ENCODE peak calls at places on chromosomes 16 and 17, in nine cellular contexts. Q is right lobe of liver, R is endothelial cell of umbilical vein, C is Peyer's patch, W is PC-9, I is BJ, D is cardiac muscle cell, A is psoas muscle, O is tibial nerve. H is an unnamed sample.
A peak's percentile ranks its signal among the peaks of the same experiment; 100 is the strongest.

GRCh38 chr16:51144203-51144602 is 6.9 kb downstream of the SALL1 start:
- DNase-seq in Q (no peak), R (no peak), C (no peak), W (no peak), I (no peak), D (no peak), A (no peak), O (no peak), H (no peak)

GRCh38 chr17:72421128-72422092 is 300.6 kb downstream of the SOX9 start:
- DNase-seq in Q (no peak), R (peak; percentile 80), C (peak; percentile 89), W (peak; percentile 90), I (peak; percentile 89), D (no peak), A (peak; percentile 57), O (no peak), H (no peak)

GRCh38 chr17:79188048-79188447 is 113.4 kb downstream of the ENGASE start:
- DNase-seq in Q (no peak), R (no peak), C (no peak), W (peak; percentile 22), I (no peak), D (peak; percentile 42), A (no peak), O (no peak), H (no peak)

GRCh38 chr17:39563476-39563875 is 44.2 kb downstream of the NEUROD2 start:
- DNase-seq in Q (no peak), R (peak; percentile 14), C (no peak), W (no peak), I (no peak), D (no peak), A (no peak), O (no peak), H (no peak)

GRCh38 chr16:19607610-19608280 is 52.2 kb downstream of the VPS35L start:
- DNase-seq in Q (no peak), R (peak; percentile 41), C (no peak), W (peak; percentile 73), I (peak; percentile 80), D (no peak), A (no peak), O (no peak), H (no peak)

GRCh38 chr17:75720656-75721462 is at the start of gene ITGB4:
- DNase-seq in Q (no peak), R (peak; percentile 30), C (peak; percentile 93), W (peak; percentile 95), I (no peak), D (peak; percentile 49), A (no peak), O (no peak), H (no peak)

GRCh38 chr17:28029033-28029432 is 13.4 kb upstream of the NLK start:
- DNase-seq in Q (no peak), R (no peak), C (no peak), W (no peak), I (no peak), D (no peak), A (no peak), O (no peak), H (no peak)

GRCh38 chr16:66364117-66364958 is 2.2 kb upstream of the CDH5 start:
- DNase-seq in Q (no peak), R (peak; percentile 85), C (no peak), W (no peak), I (no peak), D (no peak), A (peak; percentile 60), O (peak; percentile 64), H (no peak)

GRCh38 chr16:84314373-84314772 is 19.7 kb downstream of the WFDC1 start:
- DNase-seq in Q (peak; percentile 13), R (no peak), C (no peak), W (no peak), I (no peak), D (no peak), A (no peak), O (no peak), H (no peak)

GRCh38 chr17:61461967-61462733 is 9.9 kb downstream of the TBX4 start:
- DNase-seq in Q (peak; percentile 48), R (no peak), C (peak; percentile 41), W (no peak), I (no peak), D (no peak), A (no peak), O (no peak), H (no peak)

GRCh38 chr16:70706948-70707465 is 21.2 kb upstream of the MTSS2 start:
- DNase-seq in Q (no peak), R (peak; percentile 76), C (no peak), W (peak; percentile 89), I (peak; percentile 97), D (no peak), A (no peak), O (no peak), H (no peak)

GRCh38 chr17:81069084-81069645 is 34.2 kb downstream of the BAIAP2 start:
- DNase-seq in Q (peak; percentile 89), R (no peak), C (no peak), W (no peak), I (no peak), D (no peak), A (no peak), O (no peak), H (no peak)

GRCh38 chr17:384622-385194 is 32.1 kb upstream of the RPH3AL start:
- DNase-seq in Q (no peak), R (no peak), C (no peak), W (no peak), I (no peak), D (no peak), A (no peak), O (no peak), H (no peak)

GRCh38 chr17:55405600-55405999 is 16.0 kb downstream of the MMD start:
- DNase-seq in Q (no peak), R (no peak), C (no peak), W (no peak), I (no peak), D (no peak), A (no peak), O (no peak), H (no peak)

GRCh38 chr16:86946981-86947380 is 368.6 kb downstream of the FOXL1 start:
- DNase-seq in Q (no peak), R (no peak), C (no peak), W (no peak), I (no peak), D (no peak), A (no peak), O (no peak), H (no peak)

GRCh38 chr16:89847056-89847929 is 19.0 kb downstream of the SPIRE2 start:
- DNase-seq in Q (no peak), R (no peak), C (peak; percentile 78), W (no peak), I (no peak), D (no peak), A (no peak), O (no peak), H (no peak)

DNA sequence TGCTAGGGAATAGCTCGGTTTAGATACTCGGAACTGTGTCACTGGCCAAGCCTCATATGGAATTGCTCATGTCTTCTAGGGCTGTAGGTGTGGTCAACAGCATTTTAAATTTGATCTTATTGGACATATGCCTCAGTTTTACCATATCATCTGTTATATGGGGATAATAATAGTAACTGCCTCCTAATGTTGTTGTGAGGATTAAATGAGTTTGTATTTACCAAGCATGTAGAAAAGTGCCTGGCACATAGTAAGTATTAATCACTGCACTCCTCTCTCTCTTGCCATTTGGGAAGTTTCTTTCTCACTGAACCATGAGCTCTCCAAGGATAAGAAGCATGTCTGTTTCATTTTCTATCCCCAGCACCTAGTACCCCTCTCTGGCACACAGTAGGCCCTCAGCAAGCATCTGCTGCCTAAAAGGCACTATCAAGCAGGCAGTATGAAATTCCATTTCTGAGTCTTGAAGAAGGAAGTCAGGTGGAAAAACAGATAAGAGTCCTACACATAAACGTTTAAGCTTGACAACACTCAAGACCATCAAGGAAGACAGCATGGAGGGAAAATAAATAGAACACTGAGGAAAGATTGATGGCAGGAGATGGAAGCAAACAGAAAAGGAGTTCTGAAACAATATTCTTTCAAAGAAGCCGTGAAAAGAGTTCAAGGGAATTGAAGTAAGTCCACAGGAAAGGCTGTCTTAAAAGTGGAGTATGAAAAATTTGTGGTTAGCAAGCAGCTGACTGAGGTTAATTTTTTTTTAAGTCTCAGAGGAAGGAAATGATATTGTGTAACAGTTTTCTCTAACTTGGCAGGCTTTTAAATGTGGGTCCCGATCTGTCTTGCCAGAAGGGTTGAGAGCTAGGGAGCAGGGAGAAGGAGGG is 2.2 kb upstream of the ATP6V0A1 start:
- DNase-seq in Q (peak; percentile 22), R (peak; percentile 88), C (no peak), W (no peak), I (peak; percentile 64), D (no peak), A (no peak), O (peak; percentile 55), H (no peak)
- H3K4me3 ChIP-seq in Q (no peak overlapping the region), R (no peak overlapping the region), C (no peak overlapping the region), W (peak overlapping the region; percentile 24), I (no peak overlapping the region), D (no peak overlapping the region), A (peak overlapping the region; percentile 24), O (no peak overlapping the region), H (peak overlapping the region; percentile 28)

DNA sequence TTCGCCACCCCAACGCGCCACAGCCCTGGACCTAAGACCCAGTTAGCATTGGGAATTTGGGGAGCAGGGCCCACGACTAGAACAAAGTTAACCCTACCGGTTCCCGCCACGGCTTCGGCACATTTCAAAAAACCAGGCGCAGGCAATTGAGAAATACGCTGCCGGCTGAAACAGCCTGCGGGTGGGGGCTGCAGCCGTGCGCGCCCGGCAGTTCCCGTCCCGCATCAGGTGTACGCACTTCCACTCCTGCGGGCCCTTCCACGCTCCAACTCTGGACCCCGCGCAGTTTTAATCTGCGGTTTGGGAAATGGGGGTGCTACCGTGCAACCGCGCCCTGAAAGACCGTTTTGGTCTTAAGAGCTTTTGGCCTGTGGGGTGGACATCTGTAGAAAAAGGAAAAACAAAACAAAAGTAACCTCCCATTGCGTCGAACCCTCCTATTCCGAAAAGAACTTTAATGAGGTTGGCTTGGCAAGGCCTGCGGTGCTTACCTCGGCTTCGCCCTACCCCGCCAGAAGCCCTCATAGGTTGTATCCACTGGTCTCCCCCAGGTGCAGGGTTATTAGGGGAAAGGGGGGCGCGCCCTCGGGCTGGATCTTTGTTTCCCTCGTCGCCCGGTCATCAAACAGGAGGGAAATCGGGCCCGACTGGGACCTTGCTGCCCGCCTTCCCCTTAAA is 7.1 kb downstream of the IRX5 start:
- DNase-seq in Q (no peak), R (peak; percentile 8), C (no peak), W (no peak), I (no peak), D (no peak), A (no peak), O (no peak), H (no peak)
- TF ChIP-seq CTCF in Q (no peak), R (no peak), C (no peak), W (no peak), I (no peak), D (no peak), A (no peak), O (no peak), H (no peak)

GRCh38 chr16:50088302-50088701 is 22.5 kb downstream of the HEATR3 start:
- DNase-seq in Q (no peak), R (no peak), C (no peak), W (no peak), I (no peak), D (no peak), A (no peak), O (no peak), H (no peak)
- H3K36me3 ChIP-seq in Q (no peaks in the 10 kb centered on the region), R (peaks cover 6% of the 10 kb centered on the region), C (no peaks in the 10 kb centered on the region), W (peaks cover 7% of the 10 kb centered on the region), I (peaks cover 6% of the 10 kb centered on the region), D (peaks cover 38% of the 10 kb centered on the region), A (peaks cover 77% of the 10 kb centered on the region), O (peaks cover 4% of the 10 kb centered on the region), H (peaks cover 39% of the 10 kb centered on the region)

DNA sequence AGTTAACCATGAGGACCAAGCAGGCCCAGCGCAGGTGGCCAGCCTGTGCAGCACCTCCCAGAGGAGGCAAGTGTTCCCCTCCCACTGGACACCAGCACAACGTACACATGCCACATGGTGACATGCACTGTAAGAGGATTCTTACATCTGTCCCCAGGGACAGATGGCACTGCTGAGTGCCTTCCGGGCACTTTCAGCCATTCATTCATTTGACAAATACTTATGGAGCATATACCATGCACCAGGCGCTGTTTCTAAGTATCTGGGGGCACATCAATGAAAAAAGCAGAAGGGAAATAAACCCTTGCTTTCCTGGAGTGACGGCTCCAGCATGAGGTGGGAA is 79.6 kb downstream of the GAS7 start:
- DNase-seq in Q (no peak), R (no peak), C (no peak), W (no peak), I (no peak), D (no peak), A (no peak), O (no peak), H (no peak)
- H3K4me3 ChIP-seq in Q (no peak overlapping the region), R (no peak overlapping the region), C (no peak overlapping the region), W (no peak overlapping the region), I (no peak overlapping the region), D (no peak overlapping the region), A (no peak overlapping the region), O (no peak overlapping the region), H (no peak overlapping the region)